ENCODE peak calls at places on chromosomes 16 and 17, in seven cellular contexts. K is SJSA1; O is CD4-positive, alpha-beta memory T cell; G is esophagus squamous epithelium; P is colonic mucosa; H is HCT116; N is Peyer's patch. I is an unnamed sample. For H3K4me1, the result is how much of the 10 kb centered on the place peaks cover.

GRCh38 chr17:62966426-62967110 is 533 bp downstream of the TANC2 start:
- DNase-seq in K (peak), O (peak), G (no peak), P (peak), H (no peak), N (no peak), I (no peak)

GRCh38 chr16:85286970-85287814 is 174.9 kb upstream of the CIBAR2 start:
- DNase-seq in K (peak), O (no peak), G (no peak), P (no peak), H (no peak), N (no peak), I (no peak)

GRCh38 chr17:28370744-28371103 is 617 bp upstream of the VTN start:
- DNase-seq in K (no peak), O (no peak), G (no peak), P (no peak), H (no peak), N (no peak), I (no peak)

GRCh38 chr16:83928341-83929055 is 24.5 kb upstream of the OSGIN1 start:
- DNase-seq in K (no peak), O (no peak), G (no peak), P (no peak), H (no peak), N (no peak), I (no peak)

GRCh38 chr17:80108321-80108971 is 7.1 kb downstream of the GAA start:
- DNase-seq in K (no peak), O (no peak), G (no peak), P (no peak), H (no peak), N (no peak), I (no peak)

GRCh38 chr16:6484931-6485330 is 847.7 kb upstream of the RBFOX1 start:
- DNase-seq in K (no peak), O (no peak), G (no peak), P (no peak), H (no peak), N (no peak), I (no peak)

GRCh38 chr17:73027130-73027741 is 65.3 kb downstream of the SLC39A11 start:
- DNase-seq in K (no peak), O (no peak), G (no peak), P (no peak), H (no peak), N (no peak), I (no peak)

GRCh38 chr17:61821655-61822054 is 41.7 kb downstream of the BRIP1 start:
- DNase-seq in K (no peak), O (no peak), G (no peak), P (no peak), H (no peak), N (no peak), I (no peak)

GRCh38 chr17:4678448-4679026 is 25.4 kb downstream of the PELP1 start:
- DNase-seq in K (peak), O (no peak), G (no peak), P (no peak), H (peak), N (no peak), I (no peak)

GRCh38 chr17:307295-307691 is 45.3 kb downstream of the RPH3AL start:
- DNase-seq in K (no peak), O (no peak), G (no peak), P (no peak), H (no peak), N (no peak), I (no peak)

GRCh38 chr17:67439269-67439668 is 62.2 kb downstream of the PITPNC1 start:
- DNase-seq in K (no peak), O (no peak), G (no peak), P (no peak), H (no peak), N (no peak), I (no peak)

GRCh38 chr17:7477392-7478275 is 1.8 kb downstream of the ZBTB4 start:
- DNase-seq in K (peak), O (no peak), G (no peak), P (peak), H (no peak), N (no peak), I (no peak)

GRCh38 chr16:69057400-69058378 is 47.8 kb upstream of the HAS3 start:
- DNase-seq in K (no peak), O (no peak), G (no peak), P (no peak), H (peak), N (no peak), I (no peak)

GRCh38 chr16:24734382-24734781 is 4.9 kb downstream of the TNRC6A start:
- DNase-seq in K (no peak), O (no peak), G (no peak), P (no peak), H (no peak), N (no peak), I (no peak)

GRCh38 chr17:44804301-44805061 is 25.6 kb downstream of the GJC1 start:
- DNase-seq in K (no peak), O (no peak), G (no peak), P (no peak), H (no peak), N (no peak), I (no peak)

GRCh38 chr16:10878644-10879498 is 1.9 kb downstream of the CIITA start:
- DNase-seq in K (no peak), O (no peak), G (no peak), P (peak), H (no peak), N (peak), I (peak)

GRCh38 chr17:65218261-65218660 is 81.1 kb downstream of the RGS9 start:
- DNase-seq in K (no peak), O (no peak), G (no peak), P (no peak), H (no peak), N (no peak), I (no peak)

GRCh38 chr16:70741779-70742125 is 55.9 kb upstream of the MTSS2 start:
- DNase-seq in K (no peak), O (no peak), G (no peak), P (no peak), H (no peak), N (no peak), I (no peak)
- H3K4me1 ChIP-seq in K (under half), O (under half), G (under half), P (under half), H (under half), N (under half), I (under half)

DNA sequence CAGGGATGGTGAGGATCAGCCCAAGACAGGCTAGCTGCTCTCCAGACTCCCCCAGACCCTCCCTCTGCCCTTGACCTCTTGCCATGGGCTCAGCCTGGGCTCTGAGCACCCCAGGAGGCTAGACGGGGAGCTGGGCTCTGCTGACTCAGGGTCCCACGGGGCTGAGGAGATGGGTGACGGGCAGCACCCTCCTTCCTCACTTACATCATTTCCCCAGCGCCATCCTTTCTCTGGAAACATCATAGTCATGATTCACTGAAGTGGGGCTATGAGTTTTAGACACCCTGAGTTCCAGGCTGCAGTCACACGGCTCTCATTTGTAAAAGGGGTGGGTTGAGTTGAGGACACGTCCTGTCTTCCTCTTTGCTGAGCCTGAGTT is 3.0 kb upstream of the ITGAX start:
- DNase-seq in K (no peak), O (no peak), G (no peak), P (no peak), H (no peak), N (no peak), I (no peak)
- H3K4me1 ChIP-seq in K (under half), O (under half), G (under half), P (under half), H (under half), N (under half), I (under half)

GRCh38 chr17:30243002-30243401 is 7.5 kb upstream of the SLC6A4 start:
- DNase-seq in K (no peak), O (no peak), G (no peak), P (no peak), H (no peak), N (no peak), I (no peak)
- H3K4me1 ChIP-seq in K (under half), O (under half), G (under half), P (under half), H (under half), N (under half), I (under half)

GRCh38 chr16:66900721-66901441 is 17.8 kb downstream of the CDH16 start:
- DNase-seq in K (no peak), O (no peak), G (no peak), P (peak), H (no peak), N (peak), I (no peak)

GRCh38 chr16:66898207-66898606 is 17.9 kb downstream of the PDP2 start:
- DNase-seq in K (no peak), O (no peak), G (no peak), P (no peak), H (no peak), N (peak), I (no peak)

GRCh38 chr16:66899310-66899944 is 19.1 kb downstream of the PDP2 start:
- DNase-seq in K (no peak), O (no peak), G (no peak), P (no peak), H (no peak), N (peak), I (no peak)

GRCh38 chr16:66899945-66900688 is 18.6 kb downstream of the CDH16 start:
- DNase-seq in K (peak), O (no peak), G (no peak), P (peak), H (no peak), N (peak), I (no peak)

DNA sequence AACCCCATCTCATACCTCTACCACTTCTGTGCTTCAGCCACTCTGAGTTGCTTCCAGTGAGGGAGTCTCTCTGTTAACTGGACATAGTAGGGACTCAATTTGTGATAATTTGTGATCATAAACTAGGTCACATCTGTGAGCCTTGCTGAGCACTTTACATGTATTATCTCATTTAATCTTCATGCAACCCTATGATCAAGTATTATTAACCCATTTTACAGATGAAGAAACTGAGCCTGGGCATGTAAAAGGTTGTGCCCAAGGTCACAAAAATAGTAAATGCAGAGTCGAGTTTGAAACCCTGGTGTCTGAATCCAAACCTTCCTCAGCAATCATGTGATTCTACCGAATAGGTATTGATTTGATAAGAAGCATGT is 18.6 kb downstream of the PDP2 start:
- DNase-seq in K (no peak), O (no peak), G (no peak), P (no peak), H (no peak), N (no peak), I (no peak)
- H3K4me1 ChIP-seq in K (under half), O (under half), G (half or more), P (under half), H (under half), N (under half), I (under half)

DNA sequence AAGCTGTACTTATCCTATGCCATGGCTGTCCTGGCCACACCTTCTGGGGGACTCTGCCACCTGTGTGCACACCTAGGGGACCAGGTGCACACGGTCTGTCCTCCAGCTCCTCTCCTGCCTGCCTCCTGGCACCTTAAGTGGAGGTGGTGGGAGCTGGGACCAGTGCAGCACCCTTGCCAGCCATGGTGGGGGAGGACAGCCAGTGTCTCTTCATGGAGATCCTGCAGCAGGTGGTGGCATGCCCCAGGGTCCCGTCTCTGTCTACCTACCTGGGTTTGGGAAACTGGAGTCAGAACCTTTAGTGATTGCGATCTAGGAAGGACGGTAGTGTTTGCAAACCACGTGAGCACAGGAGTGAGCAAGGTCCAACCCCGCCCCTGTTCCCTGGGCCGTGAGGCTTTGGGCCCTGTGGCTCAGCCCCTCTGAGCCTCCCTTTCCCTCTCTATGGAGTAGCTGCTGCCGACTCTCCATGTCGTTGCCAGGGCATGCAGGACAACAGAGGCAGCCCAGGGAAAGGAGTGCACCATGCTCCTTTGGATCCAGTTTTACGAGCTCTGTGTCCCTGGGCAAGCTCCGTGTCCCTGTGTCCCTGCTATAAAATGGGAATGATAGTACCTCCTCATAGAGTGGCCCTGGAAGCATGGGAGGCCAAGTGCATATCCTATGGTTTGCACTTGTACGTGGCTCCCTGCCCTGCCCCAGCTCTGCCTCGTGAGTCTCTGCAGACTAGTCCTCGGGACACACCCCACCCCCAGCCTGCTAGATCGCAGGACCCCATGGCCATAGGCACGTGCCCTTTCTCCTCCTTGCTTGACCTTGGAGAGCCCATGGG is 7.1 kb downstream of the ADGRG1 start:
- DNase-seq in K (no peak), O (no peak), G (no peak), P (peak), H (no peak), N (peak), I (no peak)
- H3K4me1 ChIP-seq in K (under half), O (under half), G (under half), P (under half), H (under half), N (under half), I (under half)